ENCODE peak calls at places on chromosome 3, in eight cellular contexts. V is CD8-positive, alpha-beta T cell; R is ovary; W is heart right ventricle; U is gastrocnemius medialis; L is H1; I is Panc1; B is HL-60. G is an unnamed sample.
A peak's percentile ranks its signal among the peaks of the same experiment; 100 is the strongest.

GRCh38 chr3:156630081-156630772 is 44.2 kb upstream of the TIPARP start:
- DNase-seq in V (no peak), R (no peak), W (no peak), B (no peak), U (no peak), L (no peak), I (no peak), G (no peak)

GRCh38 chr3:126537730-126538281 is 13.9 kb downstream of the CHST13 start:
- DNase-seq in I (no peak), V (no peak), R (peak; percentile 6), W (no peak), U (peak; percentile 0), B (no peak), L (no peak), G (no peak)

GRCh38 chr3:131688370-131688769 is 185.6 kb upstream of the MRPL3 start:
- DNase-seq in I (no peak), V (no peak), L (no peak), U (no peak), W (no peak), B (no peak), R (no peak), G (no peak)

GRCh38 chr3:112546216-112546759 is 15.5 kb downstream of the ATG3 start:
- DNase-seq in R (no peak), B (no peak), W (no peak), U (no peak), I (no peak), L (no peak), V (no peak), G (no peak)

GRCh38 chr3:156739976-156740375 is 65.6 kb downstream of the TIPARP start:
- DNase-seq in W (no peak), U (no peak), R (no peak), I (no peak), B (no peak), L (no peak), V (no peak), G (no peak)

GRCh38 chr3:10235551-10235950 is 12.7 kb upstream of the TATDN2 start:
- DNase-seq in V (no peak), U (no peak), B (no peak), W (no peak), R (no peak), I (no peak), L (no peak), G (no peak)

GRCh38 chr3:58661836-58662235 is 4.7 kb downstream of the FAM3D start:
- DNase-seq in W (no peak), B (no peak), I (no peak), R (no peak), V (no peak), L (no peak), U (no peak), G (no peak)

GRCh38 chr3:121786485-121786884 is 36.9 kb upstream of the GOLGB1 start:
- DNase-seq in U (no peak), W (no peak), L (no peak), R (no peak), V (no peak), B (no peak), I (no peak), G (no peak)

GRCh38 chr3:171261487-171261886 is 198.7 kb downstream of the TNIK start:
- DNase-seq in W (no peak), I (no peak), B (no peak), R (no peak), L (no peak), V (no peak), U (no peak), G (no peak)

GRCh38 chr3:49868951-49869454 is 703 bp downstream of the CAMKV start:
- DNase-seq in V (no peak), U (no peak), R (no peak), I (no peak), L (peak; percentile 76), W (no peak), B (no peak), G (no peak)

GRCh38 chr3:107408513-107408912 is 31.3 kb downstream of the CCDC54 start:
- DNase-seq in R (no peak), L (no peak), B (no peak), U (no peak), I (no peak), W (no peak), V (no peak), G (no peak)

GRCh38 chr3:30683769-30684168 is 77.4 kb downstream of the TGFBR2 start:
- DNase-seq in L (no peak), W (no peak), R (no peak), U (no peak), V (no peak), I (no peak), B (no peak), G (no peak)

DNA sequence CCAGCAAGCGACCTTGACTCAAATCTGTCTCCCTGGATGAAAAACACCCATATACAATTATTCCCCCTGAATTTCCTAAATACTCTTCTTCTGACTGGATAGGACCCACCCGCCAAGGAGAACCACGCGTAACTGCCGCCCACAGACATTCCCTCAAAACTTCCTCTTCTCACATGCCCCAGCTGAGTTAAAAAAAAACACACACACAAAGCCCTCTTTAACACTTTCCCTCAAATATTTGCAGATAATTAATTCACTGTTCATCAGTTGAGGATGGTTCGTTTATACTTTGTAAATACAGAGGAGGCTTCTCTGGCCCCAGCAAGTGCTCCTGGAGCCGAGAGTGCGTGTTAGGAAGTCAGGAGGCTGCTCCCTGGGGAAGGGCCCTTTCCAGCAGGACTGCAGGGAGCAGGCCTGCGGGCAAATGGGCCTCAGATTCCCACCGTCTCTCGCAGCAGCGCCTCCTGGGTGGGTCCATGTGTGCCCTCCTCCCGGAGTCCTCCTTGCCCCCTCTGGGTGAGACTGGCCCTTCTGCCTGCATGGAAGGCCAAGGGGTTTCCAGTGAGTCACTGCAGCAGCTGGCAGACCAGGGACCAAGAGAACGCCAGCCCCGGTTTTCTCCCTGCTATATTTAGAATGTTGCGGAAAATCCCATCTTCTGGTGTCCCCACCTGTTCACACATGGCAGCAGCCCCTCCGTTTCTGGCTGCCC is 46.8 kb downstream of the MGLL start:
- DNase-seq in B (peak; percentile 61), L (no peak), I (no peak), R (peak; percentile 30), V (no peak), W (peak; percentile 64), U (no peak), G (no peak)
- TF ChIP-seq CTCF in B (no peak), L (no peak), I (no peak), R (no peak), V (no peak), W (no peak), U (no peak), G (no peak)

GRCh38 chr3:147361671-147362420 is 44.5 kb downstream of the ZIC4 start:
- DNase-seq in I (peak; percentile 5), L (peak; percentile 99), V (no peak), W (peak; percentile 26), U (no peak), R (no peak), B (peak; percentile 51), G (no peak)
- H3K27me3 ChIP-seq in I (peaks cover 12% of the 10 kb centered on the region), L (peaks cover 43% of the 10 kb centered on the region), V (peaks cover 18% of the 10 kb centered on the region), W (peaks cover 77% of the 10 kb centered on the region), U (peaks cover 49% of the 10 kb centered on the region), R (no peaks in the 10 kb centered on the region), B (peaks cover 32% of the 10 kb centered on the region), G (peaks cover 13% of the 10 kb centered on the region)

GRCh38 chr3:44960387-44961026 is 15.5 kb downstream of the ZDHHC3 start:
- DNase-seq in U (no peak), V (no peak), W (no peak), L (no peak), I (no peak), B (peak; percentile 74), R (no peak), G (no peak)
- H3K27ac ChIP-seq in U (no peak overlapping the region), V (no peak overlapping the region), W (no peak overlapping the region), L (no peak overlapping the region), I (no peak overlapping the region), B (peak overlapping the region; percentile 89), R (no peak overlapping the region), G (no peak overlapping the region)

GRCh38 chr3:23275814-23276213 is 72.7 kb downstream of the UBE2E2 start:
- DNase-seq in U (no peak), L (no peak), I (no peak), V (no peak), B (no peak), R (no peak), W (no peak), G (no peak)
- TF ChIP-seq CTCF in U (no peak), L (no peak), I (no peak), V (no peak), B (no peak), R (no peak), W (no peak), G (no peak)

DNA sequence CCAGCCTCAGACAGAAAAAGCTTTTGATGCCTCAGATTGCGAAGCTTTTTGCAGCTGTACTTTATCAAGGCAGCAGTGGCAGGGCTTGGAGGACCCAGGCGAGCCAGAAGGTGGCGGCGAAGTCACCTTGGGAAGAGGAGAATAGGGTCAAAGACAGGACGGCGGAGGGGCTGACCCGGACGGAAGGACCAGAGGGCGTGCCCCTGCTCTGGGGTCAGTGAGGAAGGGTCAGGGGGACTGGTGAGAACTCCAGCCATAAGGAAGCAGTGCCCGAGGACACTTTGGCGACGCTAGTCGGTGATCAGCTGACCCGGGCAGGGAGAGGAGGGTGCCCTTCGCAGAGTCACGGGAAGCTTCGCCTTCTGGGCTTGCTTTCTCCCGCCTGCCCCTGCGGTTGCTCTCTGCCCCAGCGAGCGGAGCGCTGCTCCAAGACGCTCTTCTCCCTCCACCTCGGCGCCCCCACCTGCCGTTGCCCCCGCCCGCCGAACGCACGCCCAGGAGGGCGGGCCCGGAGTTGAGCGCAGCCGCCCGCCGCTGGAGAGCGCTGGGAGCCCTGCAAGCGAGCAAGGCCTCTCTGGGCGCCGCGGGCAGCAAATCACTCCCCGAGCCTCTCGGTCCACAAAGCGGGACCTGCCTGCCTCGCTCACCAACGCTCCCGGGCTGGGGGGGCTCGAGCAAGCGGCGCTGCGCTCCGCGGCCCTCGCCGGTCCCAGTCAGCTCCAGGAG is 1.4 kb downstream of the CADPS start:
- DNase-seq in V (no peak), U (no peak), L (peak; percentile 90), B (no peak), W (peak; percentile 70), I (no peak), R (peak; percentile 27), G (no peak)
- H3K27me3 ChIP-seq in V (peaks cover 4% of the 10 kb centered on the region), U (peaks cover 28% of the 10 kb centered on the region), L (no peaks in the 10 kb centered on the region), B (peaks cover 27% of the 10 kb centered on the region), W (no peaks in the 10 kb centered on the region), I (peaks cover 16% of the 10 kb centered on the region), R (no peaks in the 10 kb centered on the region), G (no peaks in the 10 kb centered on the region)

GRCh38 chr3:48708481-48708889 is 8.5 kb downstream of the IP6K2 start:
- DNase-seq in R (no peak), L (no peak), B (no peak), I (no peak), U (no peak), W (no peak), V (no peak), G (no peak)
- H3K27ac ChIP-seq in R (no peak overlapping the region), L (no peak overlapping the region), B (no peak overlapping the region), I (no peak overlapping the region), U (peak overlapping the region; percentile 57), W (no peak overlapping the region), V (no peak overlapping the region), G (no peak overlapping the region)

GRCh38 chr3:46102059-46102779 is 74.9 kb upstream of the XCR1 start:
- DNase-seq in U (no peak), B (no peak), L (no peak), V (no peak), I (no peak), W (no peak), R (no peak), G (no peak)
- TF ChIP-seq CTCF in U (no peak), B (no peak), L (no peak), V (no peak), I (no peak), W (no peak), R (no peak), G (no peak)

GRCh38 chr3:197372076-197372661 is 73.8 kb upstream of the DLG1 start:
- DNase-seq in I (peak; percentile 38), B (no peak), L (no peak), W (no peak), V (no peak), R (no peak), U (no peak), G (peak; percentile 60)
- H3K27me3 ChIP-seq in I (peaks cover 12% of the 10 kb centered on the region), B (no peaks in the 10 kb centered on the region), L (no peaks in the 10 kb centered on the region), W (no peaks in the 10 kb centered on the region), V (no peaks in the 10 kb centered on the region), R (no peaks in the 10 kb centered on the region), U (no peaks in the 10 kb centered on the region), G (no peaks in the 10 kb centered on the region)

G was measured in lung.